ENCODE peak calls at places on chromosomes 7 and 10, in seven cellular contexts. F, Z, E, S, P, O and K are unnamed samples.

GRCh38 chr7:12800501-12800900 is 113.1 kb downstream of the ARL4A start:
- DNase-seq in O (no peak), E (no peak), S (no peak), P (no peak), F (no peak), Z (no peak), K (no peak)

GRCh38 chr10:89184638-89185037 is 22.5 kb downstream of the CH25H start:
- DNase-seq in E (no peak), F (no peak), S (no peak), Z (no peak), O (no peak), P (no peak), K (no peak)

GRCh38 chr7:111845853-111846252 is 283.6 kb upstream of the IMMP2L start:
- DNase-seq in S (no peak), P (no peak), E (no peak), O (no peak), F (no peak), Z (no peak), K (no peak)

GRCh38 chr7:51376420-51377092 is 59.9 kb upstream of the COBL start:
- DNase-seq in Z (peak), P (no peak), O (no peak), S (no peak), E (no peak), F (no peak), K (no peak)

GRCh38 chr7:17070117-17070750 is 188.5 kb upstream of the AGR3 start:
- DNase-seq in P (no peak), F (no peak), S (no peak), E (no peak), O (no peak), Z (no peak), K (no peak)

GRCh38 chr10:8489823-8490222 is 435.3 kb downstream of the GATA3 start:
- DNase-seq in P (no peak), S (no peak), F (no peak), Z (no peak), E (peak), O (no peak), K (no peak)

GRCh38 chr10:106038246-106038645 is 1126.3 kb downstream of the SORCS1 start:
- DNase-seq in E (no peak), F (no peak), P (no peak), O (no peak), S (no peak), Z (no peak), K (no peak)

GRCh38 chr10:70967591-70968588 is 79.5 kb upstream of the PCBD1 start:
- DNase-seq in E (no peak), Z (no peak), S (no peak), O (no peak), P (no peak), F (no peak), K (no peak)

GRCh38 chr7:110148054-110148453 is 942.9 kb upstream of the LRRN3 start:
- DNase-seq in E (no peak), P (peak), O (no peak), F (peak), Z (no peak), S (no peak), K (no peak)

GRCh38 chr10:69344591-69345244 is 66.4 kb downstream of the HK1 start:
- DNase-seq in O (no peak), E (no peak), F (no peak), S (no peak), Z (no peak), P (no peak), K (no peak)

GRCh38 chr7:121085922-121086321 is 97.4 kb downstream of the CPED1 start:
- DNase-seq in E (no peak), Z (no peak), O (no peak), F (no peak), P (no peak), S (no peak), K (no peak)

GRCh38 chr7:1447112-1447511 is 12.2 kb downstream of the MICALL2 start:
- DNase-seq in Z (no peak), E (no peak), F (no peak), P (no peak), O (no peak), S (no peak), K (no peak)

GRCh38 chr10:79475877-79476276 is 30.5 kb upstream of the ZCCHC24 start:
- DNase-seq in O (no peak), F (no peak), P (no peak), E (no peak), Z (no peak), S (no peak), K (no peak)

GRCh38 chr10:124693396-124693795 is 50.8 kb downstream of the FAM53B start:
- DNase-seq in P (no peak), F (no peak), Z (no peak), E (no peak), S (no peak), O (no peak), K (no peak)

GRCh38 chr10:99304027-99304856 is 24.9 kb upstream of the CNNM1 start:
- DNase-seq in E (no peak), P (no peak), O (peak), F (no peak), Z (peak), S (no peak), K (no peak)

GRCh38 chr10:131147301-131147975 is 164.1 kb downstream of the TCERG1L start:
- DNase-seq in O (no peak), F (no peak), Z (no peak), P (no peak), S (peak), E (no peak), K (no peak)

GRCh38 chr10:63707254-63707910 is 186.2 kb downstream of the REEP3 start:
- DNase-seq in O (peak), P (no peak), F (no peak), E (no peak), Z (peak), S (no peak), K (peak)

GRCh38 chr10:62082729-62083412 is 181.4 kb downstream of the ARID5B start:
- DNase-seq in F (no peak), Z (peak), E (no peak), P (peak), S (no peak), O (no peak), K (no peak)

GRCh38 chr7:17474724-17475344 is 176.4 kb downstream of the AHR start:
- DNase-seq in E (peak), O (no peak), F (no peak), Z (peak), P (no peak), S (no peak), K (no peak)

GRCh38 chr10:86399879-86400704 is 33.5 kb upstream of the GRID1 start:
- DNase-seq in S (peak), E (peak), Z (peak), F (peak), P (peak), O (peak), K (peak)

GRCh38 chr7:130917669-130918128 is 183.7 kb upstream of the KLF14 start:
- DNase-seq in S (no peak), Z (peak), O (no peak), F (no peak), P (no peak), E (no peak), K (no peak)

GRCh38 chr10:4074559-4075407 is 289.8 kb upstream of the KLF6 start:
- DNase-seq in F (no peak), P (no peak), E (peak), O (no peak), S (no peak), Z (no peak), K (no peak)

GRCh38 chr10:52447931-52448353 is 133.9 kb downstream of the DKK1 start:
- DNase-seq in P (no peak), E (no peak), O (no peak), Z (no peak), S (no peak), F (no peak), K (no peak)

GRCh38 chr10:72126184-72126871 is 38.0 kb upstream of the SPOCK2 start:
- DNase-seq in P (no peak), E (peak), F (no peak), O (no peak), Z (peak), S (no peak), K (no peak)

GRCh38 chr7:143882611-143883078 is 19.3 kb downstream of the TCAF1 start:
- DNase-seq in F (peak), Z (no peak), O (peak), E (peak), S (peak), P (peak), K (peak)

GRCh38 chr7:143885951-143886350 is 16.0 kb downstream of the TCAF1 start:
- DNase-seq in F (no peak), O (no peak), Z (no peak), S (no peak), P (no peak), E (no peak), K (no peak)

GRCh38 chr7:143887078-143887477 is 14.9 kb downstream of the TCAF1 start:
- DNase-seq in F (no peak), O (no peak), P (no peak), S (no peak), Z (no peak), E (no peak), K (no peak)

GRCh38 chr7:143884276-143884977 is 17.5 kb downstream of the TCAF1 start:
- DNase-seq in O (no peak), E (no peak), Z (no peak), S (no peak), F (no peak), P (no peak), K (no peak)

GRCh38 chr7:143884978-143885559 is 16.9 kb downstream of the TCAF1 start:
- DNase-seq in S (peak), P (no peak), F (peak), O (no peak), E (peak), Z (no peak), K (peak)
- TF ChIP-seq EP300 in S (no peak), P (no peak), F (no peak), O (no peak), E (no peak), Z (no peak), K (no peak)

GRCh38 chr10:113558336-113558735 is 5.5 kb downstream of the HABP2 start:
- DNase-seq in E (no peak), P (no peak), F (no peak), S (no peak), O (no peak), Z (no peak), K (no peak)

GRCh38 chr10:113555245-113555644 is 2.4 kb downstream of the HABP2 start:
- DNase-seq in P (no peak), O (no peak), S (no peak), F (no peak), Z (no peak), E (no peak), K (no peak)

GRCh38 chr10:113555751-113556150 is 2.9 kb downstream of the HABP2 start:
- DNase-seq in E (no peak), F (no peak), S (no peak), P (no peak), O (no peak), Z (no peak), K (no peak)

GRCh38 chr10:113560071-113560470 is 7.2 kb downstream of the HABP2 start:
- DNase-seq in S (no peak), O (no peak), P (no peak), F (no peak), Z (no peak), E (no peak), K (no peak)

DNA sequence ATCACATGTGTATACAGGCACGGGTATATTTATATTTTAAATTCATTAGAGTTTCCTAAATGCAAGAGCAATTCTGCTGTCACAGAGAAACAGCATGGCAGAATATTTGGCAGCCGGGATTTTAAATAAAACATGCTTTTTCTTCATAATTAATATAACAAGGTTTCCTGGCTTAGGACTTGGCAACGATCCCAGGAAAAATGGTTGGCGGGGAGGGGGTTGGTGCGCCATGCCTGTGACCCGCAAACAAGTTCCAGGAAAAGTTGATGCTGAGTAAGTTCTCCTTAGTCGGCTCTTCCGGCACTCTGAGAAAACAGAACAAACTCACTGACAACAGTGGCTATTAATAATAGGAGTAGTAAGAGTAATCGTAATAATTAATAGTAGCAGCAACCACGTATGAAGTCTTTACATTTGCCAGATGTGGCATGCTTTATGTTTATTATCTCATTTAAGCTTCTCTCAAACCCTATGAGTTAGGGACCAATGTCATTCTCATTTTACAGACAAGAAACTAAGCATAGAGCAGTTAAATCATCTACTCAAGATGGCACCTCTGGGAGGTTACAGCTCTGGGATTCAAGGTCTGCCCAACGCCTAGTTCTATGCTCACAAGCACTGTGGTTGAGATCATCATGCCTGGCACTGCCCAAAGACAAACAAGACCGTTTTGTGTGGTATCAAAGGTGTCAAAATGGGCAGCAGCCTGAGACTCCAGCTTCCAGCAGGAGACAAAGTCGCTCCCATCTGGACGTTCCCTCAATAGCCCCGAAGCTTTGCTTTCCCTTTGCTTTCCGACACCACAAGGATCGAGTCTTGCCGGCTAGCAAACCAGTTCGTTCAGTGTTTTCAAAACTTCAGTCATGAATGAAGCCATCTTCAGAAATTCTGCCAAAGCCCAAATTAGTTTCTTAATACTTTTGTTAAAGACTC is 4.8 kb downstream of the HABP2 start:
- DNase-seq in Z (no peak), E (peak), P (no peak), O (no peak), S (peak), F (no peak), K (no peak)
- TF ChIP-seq EP300 in Z (no peak), E (peak), P (no peak), O (no peak), S (no peak), F (no peak), K (peak)

DNA sequence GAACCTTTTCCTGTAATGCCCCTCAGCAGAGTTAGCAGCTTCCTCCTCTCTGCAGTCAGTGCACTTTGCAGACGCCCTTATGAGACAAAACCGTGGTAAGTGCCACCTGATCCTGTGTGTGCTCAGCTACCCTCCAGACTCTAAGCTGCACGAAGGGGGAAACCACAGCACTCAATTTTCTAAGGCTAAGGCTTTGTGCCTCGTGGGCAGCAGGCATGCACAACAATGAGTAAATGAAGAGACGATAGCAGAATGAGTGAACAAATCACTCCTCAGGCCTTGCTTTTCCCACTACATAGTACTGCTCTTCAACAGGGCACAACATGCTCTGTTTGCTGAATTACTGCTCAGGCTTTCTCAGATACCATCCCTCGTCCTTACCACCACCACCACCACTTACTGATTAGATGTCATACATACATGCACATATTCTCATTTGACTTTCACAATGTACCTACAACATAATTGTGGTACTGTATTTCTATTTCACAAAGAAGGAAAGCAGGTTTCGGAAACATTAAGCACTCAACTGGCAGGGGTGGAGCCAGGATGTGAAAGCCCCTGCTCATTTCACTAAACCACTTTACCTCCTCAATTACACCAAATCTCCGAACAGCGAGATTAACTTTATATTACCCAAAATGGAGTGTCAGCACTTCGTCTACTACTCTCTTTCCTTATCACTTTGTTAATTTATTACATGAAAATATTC is 85.4 kb downstream of the ICA1 start:
- DNase-seq in S (no peak), O (peak), Z (no peak), E (no peak), P (peak), F (no peak), K (no peak)
- TF ChIP-seq EP300 in S (no peak), O (no peak), Z (no peak), E (no peak), P (no peak), F (no peak), K (peak)

GRCh38 chr7:46322937-46323336 is 401.9 kb upstream of the IGFBP3 start:
- DNase-seq in E (no peak), S (no peak), F (no peak), P (no peak), O (no peak), Z (no peak), K (no peak)

GRCh38 chr7:46319841-46320240 is 398.8 kb upstream of the IGFBP3 start:
- DNase-seq in P (no peak), E (no peak), O (no peak), S (no peak), F (no peak), Z (peak), K (no peak)

GRCh38 chr7:46320956-46321355 is 399.9 kb upstream of the IGFBP3 start:
- DNase-seq in F (no peak), E (no peak), Z (no peak), O (no peak), S (no peak), P (no peak), K (no peak)

GRCh38 chr7:46317256-46317655 is 396.2 kb upstream of the IGFBP3 start:
- DNase-seq in E (no peak), Z (no peak), S (no peak), O (no peak), P (no peak), F (no peak), K (no peak)

GRCh38 chr7:46321556-46322205 is 400.6 kb upstream of the IGFBP3 start:
- DNase-seq in P (no peak), E (no peak), Z (peak), S (no peak), O (no peak), F (no peak), K (no peak)
- TF ChIP-seq EP300 in P (no peak), E (no peak), Z (no peak), S (no peak), O (no peak), F (no peak), K (no peak)

GRCh38 chr7:92751902-92752901 is 84.2 kb downstream of the CDK6 start:
- DNase-seq in O (no peak), S (no peak), F (no peak), P (no peak), E (no peak), Z (peak), K (no peak)
- TF ChIP-seq EP300 in O (no peak), S (no peak), F (no peak), P (no peak), E (no peak), Z (peak), K (no peak)

DNA sequence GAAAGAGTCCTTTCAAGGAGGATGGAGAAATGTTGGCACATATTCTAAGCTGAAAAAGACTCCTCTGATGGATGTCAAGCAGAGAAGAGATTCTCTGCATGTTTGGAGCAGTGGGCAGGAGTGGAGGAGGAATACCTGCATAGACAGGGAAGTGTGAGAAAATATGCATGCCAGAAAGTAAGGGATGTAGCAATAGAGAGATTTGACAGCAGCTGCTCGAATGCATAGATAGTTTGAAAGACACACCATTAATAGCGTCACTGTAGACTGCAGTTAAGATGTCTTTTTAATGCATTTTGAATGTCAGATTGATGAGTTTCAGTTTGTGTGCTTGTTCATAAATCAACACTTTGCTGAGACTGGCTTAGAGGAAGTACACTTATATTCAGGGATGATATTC is 169.9 kb upstream of the POT1 start:
- DNase-seq in P (no peak), E (no peak), Z (no peak), O (no peak), F (no peak), S (no peak), K (no peak)
- TF ChIP-seq EP300 in P (no peak), E (no peak), Z (no peak), O (no peak), F (no peak), S (no peak), K (no peak)

GRCh38 chr7:148230341-148230740 is 360.2 kb upstream of the C7orf33 start:
- DNase-seq in F (no peak), O (no peak), E (peak), S (no peak), P (no peak), Z (no peak), K (no peak)
- TF ChIP-seq EP300 in F (no peak), O (no peak), E (no peak), S (no peak), P (no peak), Z (no peak), K (no peak)

DNA sequence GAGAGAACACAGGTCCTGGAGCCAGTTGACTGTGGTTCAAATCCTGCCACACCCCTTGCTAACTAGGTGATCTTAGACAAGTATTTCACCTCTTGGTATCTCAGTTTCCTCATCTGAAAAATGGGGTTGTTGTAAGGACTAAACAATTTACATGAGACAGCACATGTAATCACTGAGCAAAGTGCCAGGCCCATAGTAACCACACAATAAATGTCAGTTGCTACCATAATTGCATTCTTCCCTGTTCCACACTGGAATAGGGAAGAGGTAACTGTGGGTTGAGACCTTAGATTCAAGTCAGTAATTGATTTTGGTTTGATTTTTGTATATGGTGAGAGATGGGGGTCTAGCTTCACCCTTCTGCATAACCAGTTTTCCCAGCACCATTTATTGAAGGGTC is 91.4 kb upstream of the PDLIM1 start:
- DNase-seq in S (no peak), E (no peak), Z (no peak), F (no peak), O (no peak), P (no peak), K (no peak)
- TF ChIP-seq EP300 in S (no peak), E (no peak), Z (no peak), F (no peak), O (no peak), P (no peak), K (no peak)

DNA sequence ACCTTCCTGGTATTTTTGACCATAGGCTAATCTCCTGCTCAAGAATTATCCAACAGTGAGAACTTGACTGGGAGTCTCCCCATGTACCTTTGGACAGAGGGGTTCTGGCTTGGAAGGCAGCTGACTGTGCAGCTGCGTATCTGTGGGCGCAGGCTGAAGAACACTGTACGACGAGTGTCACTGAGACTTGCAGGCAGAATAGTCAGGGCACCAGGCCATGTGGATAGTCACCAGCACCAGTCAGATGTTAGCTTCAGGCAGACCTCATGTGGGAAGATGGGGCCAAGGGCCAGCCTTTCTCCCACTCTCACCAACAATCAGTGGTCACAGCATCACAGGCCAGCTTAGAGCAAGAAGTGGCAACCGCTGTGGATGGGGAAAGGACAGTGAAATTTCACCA is 43.5 kb upstream of the GJD4 start:
- DNase-seq in Z (no peak), P (no peak), F (no peak), E (no peak), S (no peak), O (no peak), K (no peak)
- TF ChIP-seq EP300 in Z (no peak), P (no peak), F (no peak), E (no peak), S (no peak), O (no peak), K (no peak)